ENCODE peak calls at places on chromosomes 7 and 10, in seven cellular contexts. One of them, this sample, is unnamed.

GRCh38 chr10:46523881-46524470 is 32.5 kb downstream of the GPRIN2 start:
- DNase-seq in IMR-90: peak
- DNase-seq in kidney epithelial cell: no peak
- DNase-seq in upper lobe of right lung: peak
- DNase-seq in HCT116: peak
- DNase-seq in tibial artery: peak
- DNase-seq in mesothelial cell of epicardium: no peak
- DNase-seq in this sample: peak

GRCh38 chr7:4052126-4052525 is 630.0 kb upstream of the FOXK1 start:
- DNase-seq in IMR-90: no peak
- DNase-seq in kidney epithelial cell: no peak
- DNase-seq in upper lobe of right lung: no peak
- DNase-seq in HCT116: no peak
- DNase-seq in tibial artery: no peak
- DNase-seq in mesothelial cell of epicardium: no peak
- DNase-seq in this sample: no peak

GRCh38 chr7:1671876-1672451 is 1.9 kb downstream of the ELFN1 start:
- DNase-seq in IMR-90: no peak
- DNase-seq in kidney epithelial cell: no peak
- DNase-seq in upper lobe of right lung: peak
- DNase-seq in HCT116: no peak
- DNase-seq in tibial artery: peak
- DNase-seq in mesothelial cell of epicardium: peak
- DNase-seq in this sample: peak

GRCh38 chr10:103797857-103798256 is 57.5 kb downstream of the SH3PXD2A start:
- DNase-seq in IMR-90: no peak
- DNase-seq in kidney epithelial cell: no peak
- DNase-seq in upper lobe of right lung: no peak
- DNase-seq in HCT116: no peak
- DNase-seq in tibial artery: no peak
- DNase-seq in mesothelial cell of epicardium: no peak
- DNase-seq in this sample: no peak

GRCh38 chr7:128409435-128410091 is at the start of gene IMPDH1:
- DNase-seq in IMR-90: peak
- DNase-seq in kidney epithelial cell: no peak
- DNase-seq in upper lobe of right lung: peak
- DNase-seq in HCT116: no peak
- DNase-seq in tibial artery: peak
- DNase-seq in mesothelial cell of epicardium: peak
- DNase-seq in this sample: peak

GRCh38 chr7:146321301-146321700 is 204.7 kb downstream of the CNTNAP2 start:
- DNase-seq in IMR-90: no peak
- DNase-seq in kidney epithelial cell: no peak
- DNase-seq in upper lobe of right lung: no peak
- DNase-seq in HCT116: no peak
- DNase-seq in tibial artery: no peak
- DNase-seq in mesothelial cell of epicardium: no peak
- DNase-seq in this sample: no peak

GRCh38 chr7:47537716-47538640 is 43.9 kb downstream of the TNS3 start:
- DNase-seq in IMR-90: no peak
- DNase-seq in kidney epithelial cell: no peak
- DNase-seq in upper lobe of right lung: peak
- DNase-seq in HCT116: no peak
- DNase-seq in tibial artery: no peak
- DNase-seq in mesothelial cell of epicardium: no peak
- DNase-seq in this sample: peak

GRCh38 chr7:127146746-127147536 is 105.8 kb downstream of the GRM8 start:
- DNase-seq in IMR-90: no peak
- DNase-seq in kidney epithelial cell: no peak
- DNase-seq in upper lobe of right lung: no peak
- DNase-seq in HCT116: no peak
- DNase-seq in tibial artery: no peak
- DNase-seq in mesothelial cell of epicardium: no peak
- DNase-seq in this sample: no peak

GRCh38 chr7:19397917-19398316 is 252.7 kb upstream of the FERD3L start:
- DNase-seq in IMR-90: peak
- DNase-seq in kidney epithelial cell: no peak
- DNase-seq in upper lobe of right lung: no peak
- DNase-seq in HCT116: no peak
- DNase-seq in tibial artery: no peak
- DNase-seq in mesothelial cell of epicardium: no peak
- DNase-seq in this sample: no peak

GRCh38 chr10:73730153-73730906 is 13.8 kb upstream of the SEC24C start:
- DNase-seq in IMR-90: peak
- DNase-seq in kidney epithelial cell: no peak
- DNase-seq in upper lobe of right lung: peak
- DNase-seq in HCT116: peak
- DNase-seq in tibial artery: peak
- DNase-seq in mesothelial cell of epicardium: peak
- DNase-seq in this sample: peak

GRCh38 chr7:7662527-7662926 is 22.0 kb downstream of the UMAD1 start:
- DNase-seq in IMR-90: peak
- DNase-seq in kidney epithelial cell: no peak
- DNase-seq in upper lobe of right lung: no peak
- DNase-seq in HCT116: no peak
- DNase-seq in tibial artery: no peak
- DNase-seq in mesothelial cell of epicardium: no peak
- DNase-seq in this sample: no peak

GRCh38 chr10:75465110-75465509 is 33.7 kb downstream of the LRMDA start:
- DNase-seq in IMR-90: no peak
- DNase-seq in kidney epithelial cell: no peak
- DNase-seq in upper lobe of right lung: no peak
- DNase-seq in HCT116: no peak
- DNase-seq in tibial artery: no peak
- DNase-seq in mesothelial cell of epicardium: no peak
- DNase-seq in this sample: no peak

GRCh38 chr10:74898201-74898976 is 72.0 kb downstream of the KAT6B start:
- DNase-seq in IMR-90: peak
- DNase-seq in kidney epithelial cell: no peak
- DNase-seq in upper lobe of right lung: no peak
- DNase-seq in HCT116: no peak
- DNase-seq in tibial artery: no peak
- DNase-seq in mesothelial cell of epicardium: no peak
- DNase-seq in this sample: no peak

GRCh38 chr10:2214035-2214434 is 476.7 kb upstream of the ADARB2 start:
- DNase-seq in IMR-90: no peak
- DNase-seq in kidney epithelial cell: no peak
- DNase-seq in upper lobe of right lung: no peak
- DNase-seq in HCT116: no peak
- DNase-seq in tibial artery: no peak
- DNase-seq in mesothelial cell of epicardium: no peak
- DNase-seq in this sample: no peak

GRCh38 chr10:103804866-103805265 is 50.5 kb downstream of the SH3PXD2A start:
- DNase-seq in IMR-90: no peak
- DNase-seq in kidney epithelial cell: no peak
- DNase-seq in upper lobe of right lung: no peak
- DNase-seq in HCT116: no peak
- DNase-seq in tibial artery: no peak
- DNase-seq in mesothelial cell of epicardium: no peak
- DNase-seq in this sample: no peak

GRCh38 chr7:5677538-5678294 is 103.7 kb downstream of the RNF216 start:
- DNase-seq in IMR-90: peak
- DNase-seq in kidney epithelial cell: no peak
- DNase-seq in upper lobe of right lung: no peak
- DNase-seq in HCT116: peak
- DNase-seq in tibial artery: peak
- DNase-seq in mesothelial cell of epicardium: peak
- DNase-seq in this sample: peak

GRCh38 chr10:127442220-127442525 is 106.9 kb upstream of the NPS start:
- DNase-seq in IMR-90: no peak
- DNase-seq in kidney epithelial cell: no peak
- DNase-seq in upper lobe of right lung: peak
- DNase-seq in HCT116: no peak
- DNase-seq in tibial artery: no peak
- DNase-seq in mesothelial cell of epicardium: no peak
- DNase-seq in this sample: peak

GRCh38 chr7:81213394-81213793 is 294.5 kb upstream of the SEMA3C start:
- DNase-seq in IMR-90: no peak
- DNase-seq in kidney epithelial cell: no peak
- DNase-seq in upper lobe of right lung: no peak
- DNase-seq in HCT116: no peak
- DNase-seq in tibial artery: no peak
- DNase-seq in mesothelial cell of epicardium: no peak
- DNase-seq in this sample: no peak

GRCh38 chr10:6314620-6315205 is 112.0 kb downstream of the PFKFB3 start:
- DNase-seq in IMR-90: no peak
- DNase-seq in kidney epithelial cell: no peak
- DNase-seq in upper lobe of right lung: no peak
- DNase-seq in HCT116: no peak
- DNase-seq in tibial artery: no peak
- DNase-seq in mesothelial cell of epicardium: no peak
- DNase-seq in this sample: no peak

GRCh38 chr7:45984386-45985295 is 63.6 kb upstream of the IGFBP3 start:
- DNase-seq in IMR-90: no peak
- DNase-seq in kidney epithelial cell: no peak
- DNase-seq in upper lobe of right lung: no peak
- DNase-seq in HCT116: no peak
- DNase-seq in tibial artery: no peak
- DNase-seq in mesothelial cell of epicardium: no peak
- DNase-seq in this sample: no peak

GRCh38 chr10:21525367-21526183 is at the start of gene SKIDA1:
- DNase-seq in IMR-90: peak
- DNase-seq in kidney epithelial cell: peak
- DNase-seq in upper lobe of right lung: peak
- DNase-seq in HCT116: no peak
- DNase-seq in tibial artery: peak
- DNase-seq in mesothelial cell of epicardium: peak
- DNase-seq in this sample: peak

GRCh38 chr7:92762853-92763252 is 73.5 kb downstream of the CDK6 start:
- DNase-seq in IMR-90: no peak
- DNase-seq in kidney epithelial cell: no peak
- DNase-seq in upper lobe of right lung: no peak
- DNase-seq in HCT116: no peak
- DNase-seq in tibial artery: no peak
- DNase-seq in mesothelial cell of epicardium: no peak
- DNase-seq in this sample: no peak

GRCh38 chr7:92765725-92766124 is 70.6 kb downstream of the CDK6 start:
- DNase-seq in IMR-90: peak
- DNase-seq in kidney epithelial cell: no peak
- DNase-seq in upper lobe of right lung: no peak
- DNase-seq in HCT116: peak
- DNase-seq in tibial artery: no peak
- DNase-seq in mesothelial cell of epicardium: no peak
- DNase-seq in this sample: no peak

GRCh38 chr7:92761391-92762098 is 74.8 kb downstream of the CDK6 start:
- DNase-seq in IMR-90: no peak
- DNase-seq in kidney epithelial cell: no peak
- DNase-seq in upper lobe of right lung: no peak
- DNase-seq in HCT116: no peak
- DNase-seq in tibial artery: no peak
- DNase-seq in mesothelial cell of epicardium: no peak
- DNase-seq in this sample: no peak

GRCh38 chr7:92766461-92767003 is 69.8 kb downstream of the CDK6 start:
- DNase-seq in IMR-90: peak
- DNase-seq in kidney epithelial cell: no peak
- DNase-seq in upper lobe of right lung: no peak
- DNase-seq in HCT116: no peak
- DNase-seq in tibial artery: no peak
- DNase-seq in mesothelial cell of epicardium: no peak
- DNase-seq in this sample: no peak

DNA sequence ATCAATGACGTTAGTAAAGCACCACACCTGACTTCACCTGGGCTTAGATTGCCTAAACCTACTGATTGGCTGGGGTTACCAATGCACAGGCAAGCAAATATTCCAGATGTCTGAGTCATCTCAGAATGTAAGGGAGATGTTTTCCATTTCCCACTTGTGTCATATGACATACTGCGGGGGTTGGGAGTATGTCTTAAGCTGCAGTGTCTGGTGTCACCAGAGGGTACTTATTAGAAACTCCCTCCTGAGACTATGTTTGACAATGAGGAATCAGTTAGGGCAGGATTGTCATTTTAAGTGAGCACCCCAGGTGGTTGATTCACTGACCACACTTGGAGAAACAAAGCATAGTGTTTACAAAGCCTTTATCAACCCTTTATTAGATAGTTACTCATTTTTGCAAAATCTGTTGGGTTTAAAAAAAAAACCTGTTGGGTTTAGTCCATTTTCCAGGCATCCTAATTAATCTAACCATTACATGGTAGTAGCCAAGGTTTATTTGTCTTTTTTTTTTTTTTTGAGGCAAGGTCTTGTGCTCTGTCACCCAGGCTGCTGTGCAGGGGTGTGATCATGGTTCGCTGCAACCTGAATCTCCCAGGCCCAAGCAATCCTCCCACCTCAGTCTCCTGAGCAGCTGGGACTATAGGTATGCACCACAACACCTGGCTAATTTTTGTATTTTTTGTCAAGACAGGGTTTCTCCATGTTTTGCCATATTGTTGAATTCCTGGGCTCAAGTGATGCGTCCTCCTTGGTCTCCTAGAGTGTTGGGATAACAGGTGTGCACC is 72.5 kb downstream of the CDK6 start:
- DNase-seq in IMR-90: peak
- DNase-seq in kidney epithelial cell: peak
- DNase-seq in upper lobe of right lung: no peak
- DNase-seq in HCT116: peak
- DNase-seq in tibial artery: no peak
- DNase-seq in mesothelial cell of epicardium: no peak
- DNase-seq in this sample: no peak
- TF ChIP-seq CTCF in IMR-90: no peak
- TF ChIP-seq CTCF in kidney epithelial cell: no peak
- TF ChIP-seq CTCF in upper lobe of right lung: no peak
- TF ChIP-seq CTCF in HCT116: no peak
- TF ChIP-seq CTCF in tibial artery: no peak
- TF ChIP-seq CTCF in mesothelial cell of epicardium: no peak
- TF ChIP-seq CTCF in this sample: no peak

GRCh38 chr7:30702200-30702599 is 19.9 kb upstream of the CRHR2 start:
- DNase-seq in IMR-90: no peak
- DNase-seq in kidney epithelial cell: no peak
- DNase-seq in upper lobe of right lung: no peak
- DNase-seq in HCT116: no peak
- DNase-seq in tibial artery: no peak
- DNase-seq in mesothelial cell of epicardium: no peak
- DNase-seq in this sample: peak
- TF ChIP-seq CTCF in IMR-90: no peak
- TF ChIP-seq CTCF in kidney epithelial cell: peak
- TF ChIP-seq CTCF in upper lobe of right lung: peak
- TF ChIP-seq CTCF in HCT116: no peak
- TF ChIP-seq CTCF in tibial artery: no peak
- TF ChIP-seq CTCF in mesothelial cell of epicardium: no peak
- TF ChIP-seq CTCF in this sample: no peak

DNA sequence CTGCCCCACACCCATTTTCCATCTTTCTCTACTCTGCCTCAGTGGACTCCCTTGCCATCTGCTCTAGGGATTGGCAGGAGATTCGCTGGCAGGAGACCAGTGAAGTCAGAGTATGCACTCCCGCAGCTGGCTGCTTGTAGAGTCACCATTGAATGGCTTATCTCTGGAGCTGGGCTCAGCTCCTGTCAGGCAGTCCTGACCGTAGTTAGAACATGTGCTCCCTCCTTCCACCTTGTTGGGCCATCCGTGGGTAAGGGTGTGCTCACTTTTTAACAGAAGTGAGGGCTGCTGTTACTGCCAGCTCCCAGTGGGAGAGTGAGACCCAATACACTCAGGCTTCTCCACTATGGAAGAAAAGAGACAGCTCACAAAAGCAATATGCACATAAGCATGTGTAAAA is 773.4 kb downstream of the GRID1 start:
- DNase-seq in IMR-90: no peak
- DNase-seq in kidney epithelial cell: no peak
- DNase-seq in upper lobe of right lung: no peak
- DNase-seq in HCT116: no peak
- DNase-seq in tibial artery: no peak
- DNase-seq in mesothelial cell of epicardium: no peak
- DNase-seq in this sample: no peak
- TF ChIP-seq CTCF in IMR-90: no peak
- TF ChIP-seq CTCF in kidney epithelial cell: no peak
- TF ChIP-seq CTCF in upper lobe of right lung: no peak
- TF ChIP-seq CTCF in HCT116: no peak
- TF ChIP-seq CTCF in tibial artery: no peak
- TF ChIP-seq CTCF in mesothelial cell of epicardium: no peak
- TF ChIP-seq CTCF in this sample: no peak

GRCh38 chr10:9681655-9682054 is 1336.0 kb upstream of the CELF2 start:
- DNase-seq in IMR-90: no peak
- DNase-seq in kidney epithelial cell: no peak
- DNase-seq in upper lobe of right lung: no peak
- DNase-seq in HCT116: no peak
- DNase-seq in tibial artery: no peak
- DNase-seq in mesothelial cell of epicardium: no peak
- DNase-seq in this sample: no peak
- TF ChIP-seq CTCF in IMR-90: peak
- TF ChIP-seq CTCF in kidney epithelial cell: no peak
- TF ChIP-seq CTCF in upper lobe of right lung: no peak
- TF ChIP-seq CTCF in HCT116: no peak
- TF ChIP-seq CTCF in tibial artery: no peak
- TF ChIP-seq CTCF in mesothelial cell of epicardium: no peak
- TF ChIP-seq CTCF in this sample: no peak

This sample was measured in spleen.